ENCODE peak calls at places on chromosomes 13 and 19, in five cellular contexts. O is CD4-positive, alpha-beta T cell; K is H9; A is HFFc6; U is AG04450. Y is an unnamed sample.

GRCh38 chr13:50318887-50319286 is 303.6 kb downstream of the KCNRG start:
- DNase-seq in U (no peak), A (no peak), K (no peak), O (no peak), Y (no peak)

GRCh38 chr13:93620366-93620765 is 393.8 kb downstream of the GPC6 start:
- DNase-seq in U (no peak), K (no peak), A (no peak), O (no peak), Y (no peak)

GRCh38 chr19:42683917-42684513 is 56.3 kb downstream of the PSG3 start:
- DNase-seq in A (no peak), K (no peak), U (no peak), O (no peak), Y (peak; percentile 54)

GRCh38 chr13:25478186-25478585 is 106.4 kb downstream of the ATP8A2 start:
- DNase-seq in O (no peak), K (no peak), A (no peak), U (no peak), Y (no peak)

GRCh38 chr19:41701401-41702075 is 6.9 kb upstream of the CEACAM5 start:
- DNase-seq in O (no peak), U (no peak), K (peak; percentile 63), A (no peak), Y (peak; percentile 63)

GRCh38 chr19:39097299-39097698 is 13.1 kb downstream of the ACP7 start:
- DNase-seq in O (no peak), U (no peak), A (no peak), K (no peak), Y (no peak)

GRCh38 chr13:105573134-105573533 is 962.3 kb downstream of the EFNB2 start:
- DNase-seq in A (no peak), O (no peak), U (no peak), K (no peak), Y (no peak)

GRCh38 chr13:75480691-75481175 is 1.2 kb downstream of the TBC1D4 start:
- DNase-seq in U (no peak), K (peak; percentile 72), A (peak; percentile 25), O (no peak), Y (peak; percentile 61)

GRCh38 chr19:9881720-9882119 is 46.6 kb downstream of the PIN1 start:
- DNase-seq in O (no peak), U (no peak), A (no peak), K (no peak), Y (peak; percentile 14)

GRCh38 chr13:39462456-39462855 is 140.5 kb downstream of the LHFPL6 start:
- DNase-seq in U (no peak), A (no peak), O (no peak), K (no peak), Y (no peak)

GRCh38 chr19:23286477-23286876 is 36.3 kb upstream of the ZNF724 start:
- DNase-seq in A (no peak), U (no peak), K (peak; percentile 31), O (no peak), Y (no peak)

GRCh38 chr19:13588953-13589833 is 82.9 kb upstream of the CACNA1A start:
- DNase-seq in K (peak; percentile 86), A (peak; percentile 32), O (peak; percentile 72), U (peak; percentile 24), Y (peak; percentile 85)

DNA sequence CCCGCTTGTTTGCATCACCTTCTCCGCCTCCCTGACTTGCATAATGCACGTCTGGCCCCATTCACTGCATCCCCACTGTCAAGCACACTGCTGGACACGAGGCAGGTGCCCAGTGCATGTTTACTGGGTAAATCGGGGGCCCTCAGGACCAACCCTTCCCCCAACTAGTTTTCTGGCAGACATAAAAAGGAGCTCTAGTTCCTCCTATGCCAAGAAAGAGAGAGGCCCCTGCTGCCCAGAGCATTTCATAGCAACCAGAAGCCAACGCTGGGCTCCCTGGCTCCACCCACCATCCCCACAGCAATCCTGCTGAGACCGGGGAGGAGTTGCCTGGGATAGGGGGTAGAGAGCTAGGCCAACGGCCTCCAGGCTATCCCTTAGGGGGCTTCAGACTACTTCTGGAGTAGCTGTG is 23.2 kb downstream of the ANKRD27 start:
- DNase-seq in O (no peak), U (no peak), A (no peak), K (peak; percentile 85), Y (no peak)
- TF ChIP-seq CTCF in O (no peak), U (peak; percentile 7), A (no peak), K (no peak), Y (no peak)

GRCh38 chr19:46815833-46816627 is 27.6 kb upstream of the SLC1A5 start:
- DNase-seq in U (no peak), K (no peak), O (no peak), A (no peak), Y (no peak)
- TF ChIP-seq CTCF in U (no peak), K (no peak), O (no peak), A (no peak), Y (no peak)

DNA sequence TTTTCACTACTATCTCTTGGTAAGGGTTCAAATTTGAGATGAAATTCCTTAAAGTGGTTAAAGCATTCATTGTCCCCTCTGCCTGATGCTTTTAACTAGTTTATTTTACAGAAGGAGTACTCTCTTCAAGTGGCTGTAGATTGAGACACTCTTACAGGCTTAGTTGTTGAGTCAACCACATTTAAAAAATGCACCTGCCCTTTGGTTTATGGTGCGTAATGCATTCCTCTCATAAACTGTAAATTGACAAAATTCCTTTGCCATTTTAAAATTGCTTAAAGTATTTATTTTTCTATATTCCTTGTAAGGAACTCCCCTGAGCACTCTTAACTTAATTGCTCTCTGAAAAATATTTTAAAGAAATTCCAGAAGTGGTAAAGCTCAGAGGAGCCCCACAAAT is 826 bp upstream of the GPC5 start:
- DNase-seq in U (no peak), A (no peak), K (no peak), O (no peak), Y (no peak)
- TF ChIP-seq CTCF in U (no peak), A (no peak), K (no peak), O (no peak), Y (no peak)

DNA sequence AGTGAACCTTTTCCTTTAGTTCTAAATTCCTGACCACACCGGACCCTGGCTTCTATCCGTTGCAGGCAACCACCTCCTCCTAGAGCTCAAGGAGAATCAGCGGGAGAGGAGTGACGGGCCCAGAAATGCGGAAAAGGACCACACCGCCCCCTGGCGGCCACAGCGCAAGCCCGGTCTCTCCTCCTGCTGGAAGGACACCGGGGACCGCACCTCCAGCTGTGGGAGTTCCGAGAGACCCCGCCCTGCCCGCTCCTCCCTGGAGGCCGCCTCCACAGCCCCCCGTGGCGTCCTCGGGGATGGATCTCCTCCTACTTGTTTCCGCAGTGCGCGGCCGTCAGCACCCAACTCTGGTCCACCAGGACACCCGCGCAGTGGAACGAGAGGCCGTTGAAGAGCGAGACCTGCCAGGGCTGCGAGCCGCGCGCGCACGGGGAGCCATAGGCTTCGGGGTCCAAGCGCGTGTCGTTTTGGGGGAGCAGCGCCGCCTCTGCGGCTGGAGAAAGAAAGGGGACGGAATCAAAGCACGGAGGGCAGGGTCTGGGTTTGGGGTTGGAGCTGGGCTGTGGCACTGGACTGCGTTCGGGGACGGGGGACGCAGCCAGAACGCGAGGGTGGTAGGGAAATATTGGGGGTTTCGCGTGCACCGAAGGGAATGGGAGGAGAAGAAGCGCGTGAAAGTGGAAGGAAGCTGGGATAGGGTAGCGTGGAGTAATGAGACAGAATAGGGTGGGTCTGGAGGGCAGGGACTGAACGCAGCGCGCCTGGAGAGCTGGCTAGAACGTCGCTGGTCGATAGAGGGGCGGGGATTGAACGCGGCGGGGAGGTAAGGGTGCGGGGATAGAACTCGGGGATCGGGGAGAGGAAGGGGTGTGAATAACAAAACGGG is 2.5 kb downstream of the KLK10 start:
- DNase-seq in O (peak; percentile 9), U (no peak), A (no peak), K (peak; percentile 94), Y (peak; percentile 98)
- TF ChIP-seq CTCF in O (no peak), U (peak; percentile 58), A (peak; percentile 40), K (peak; percentile 97), Y (peak; percentile 98)

DNA sequence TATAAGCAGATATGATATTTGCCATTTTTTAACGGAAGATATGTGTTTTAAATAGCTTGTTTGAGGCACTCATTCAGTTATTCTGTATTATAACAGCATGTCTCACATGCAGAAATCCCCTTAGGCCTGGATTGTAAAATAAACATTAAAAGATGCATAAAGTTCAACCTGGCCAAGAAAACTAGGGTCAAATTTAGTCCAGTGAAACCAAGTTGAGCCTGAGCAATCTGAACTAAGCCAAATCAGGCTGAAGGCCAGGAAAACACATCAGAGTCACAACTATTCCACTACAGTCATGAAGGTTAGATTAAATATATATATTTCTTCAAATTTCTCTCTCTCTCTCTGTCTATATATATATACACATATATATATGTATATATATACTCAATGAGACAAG is 504.8 kb downstream of the SLITRK1 start:
- DNase-seq in U (peak; percentile 11), A (no peak), O (no peak), K (no peak), Y (no peak)
- TF ChIP-seq CTCF in U (no peak), A (no peak), O (no peak), K (no peak), Y (no peak)

GRCh38 chr19:54095136-54095858 is 5.3 kb downstream of the OSCAR start:
- DNase-seq in A (no peak), U (no peak), K (no peak), O (no peak), Y (no peak)

GRCh38 chr19:54100560-54100959 is at the start of gene OSCAR:
- DNase-seq in A (no peak), K (no peak), O (no peak), U (no peak), Y (no peak)

GRCh38 chr19:54102421-54103169 is at the start of gene NDUFA3:
- DNase-seq in K (peak; percentile 99), U (peak; percentile 97), O (peak; percentile 93), A (peak; percentile 98), Y (peak; percentile 98)

GRCh38 chr19:54094601-54095000 is 6.0 kb downstream of the OSCAR start:
- DNase-seq in U (no peak), O (no peak), A (no peak), K (no peak), Y (no peak)

DNA sequence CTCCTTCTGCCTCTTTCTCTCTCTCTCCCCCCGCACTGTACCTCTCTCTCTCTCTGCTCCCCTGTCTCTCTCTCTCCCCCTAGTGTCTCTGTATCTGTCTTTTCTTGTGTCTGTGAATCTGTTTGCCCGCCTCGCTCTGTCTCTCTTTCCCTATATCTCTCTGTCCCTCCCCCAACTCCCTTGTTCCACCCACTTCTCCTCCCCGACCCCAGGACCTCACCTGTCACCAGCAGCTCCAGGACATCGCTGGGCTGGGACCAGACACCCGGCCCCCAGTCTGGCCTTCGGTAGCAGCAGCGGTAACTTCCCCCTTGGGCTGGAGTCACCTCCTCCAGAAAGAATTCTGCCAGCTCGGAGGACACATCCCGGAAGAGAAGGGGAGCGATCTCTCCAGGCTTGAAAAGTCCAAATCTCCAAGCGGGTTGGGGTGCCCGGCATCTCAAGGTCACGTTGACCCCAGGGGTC is 3.9 kb downstream of the OSCAR start:
- DNase-seq in A (peak; percentile 56), U (no peak), K (peak; percentile 65), O (no peak), Y (peak; percentile 22)
- TF ChIP-seq CTCF in A (peak; percentile 46), U (peak; percentile 55), K (peak; percentile 19), O (no peak), Y (no peak)

Y was measured in Calu3.